ENCODE peak calls at places on chromosomes 12 and 14, in ten cellular contexts. K, B, S, Y, P, U, O, H, A and R are unnamed samples.

GRCh38 chr12:11739980-11740379 is 90.5 kb downstream of the ETV6 start:
- DNase-seq in Y (no peak), O (no peak), U (no peak), B (no peak), K (no peak), A (no peak), H (no peak), S (no peak), P (no peak), R (no peak)

GRCh38 chr12:98808243-98808895 is 163.3 kb downstream of the APAF1 start:
- DNase-seq in B (no peak), P (no peak), O (no peak), Y (no peak), H (no peak), S (no peak), A (no peak), K (no peak), U (no peak), R (no peak)

GRCh38 chr14:54366726-54367707 is 29.8 kb upstream of the CDKN3 start:
- DNase-seq in O (peak), A (no peak), K (peak), B (no peak), Y (no peak), S (no peak), U (peak), P (peak), H (peak), R (peak)

GRCh38 chr14:97219356-97220017 is 422.3 kb downstream of the VRK1 start:
- DNase-seq in P (no peak), B (no peak), Y (no peak), S (no peak), H (no peak), O (no peak), A (no peak), U (no peak), K (no peak), R (peak)

GRCh38 chr14:75825147-75825592 is 156.6 kb downstream of the TGFB3 start:
- DNase-seq in Y (no peak), S (no peak), P (no peak), B (no peak), U (no peak), O (peak), H (no peak), A (no peak), K (no peak), R (no peak)

GRCh38 chr12:89140141-89140540 is 212.2 kb downstream of the DUSP6 start:
- DNase-seq in S (no peak), O (no peak), U (no peak), Y (no peak), B (no peak), P (no peak), K (no peak), A (no peak), H (no peak), R (no peak)

GRCh38 chr14:99729991-99730875 is 46.1 kb downstream of the CYP46A1 start:
- DNase-seq in A (peak), U (peak), P (peak), S (peak), Y (peak), B (peak), K (peak), O (peak), H (peak), R (peak)

GRCh38 chr14:89911018-89911919 is 43.3 kb downstream of the EFCAB11 start:
- DNase-seq in A (no peak), B (no peak), Y (no peak), K (no peak), U (no peak), P (peak), O (peak), H (peak), S (no peak), R (no peak)

GRCh38 chr12:120222288-120222832 is 21.4 kb upstream of the RPLP0 start:
- DNase-seq in K (no peak), S (no peak), H (no peak), B (no peak), A (no peak), U (no peak), Y (no peak), O (no peak), P (no peak), R (no peak)

GRCh38 chr14:92670177-92670576 is 78.2 kb downstream of the LGMN start:
- DNase-seq in U (no peak), H (peak), A (no peak), P (no peak), B (peak), O (peak), K (no peak), Y (no peak), S (no peak), R (no peak)

GRCh38 chr14:45705954-45706353 is 453.0 kb upstream of the MIS18BP1 start:
- DNase-seq in B (no peak), P (no peak), A (no peak), K (no peak), H (no peak), U (no peak), S (no peak), Y (no peak), O (no peak), R (no peak)

GRCh38 chr12:120588371-120588770 is 7.2 kb upstream of the POP5 start:
- DNase-seq in B (no peak), K (no peak), Y (no peak), U (no peak), P (no peak), A (no peak), O (no peak), H (no peak), S (no peak), R (no peak)

GRCh38 chr14:59055439-59056045 is 132.9 kb upstream of the DAAM1 start:
- DNase-seq in B (no peak), K (no peak), P (peak), S (no peak), A (no peak), H (peak), U (no peak), Y (no peak), O (peak), R (peak)

GRCh38 chr12:47896633-47897032 is 8.2 kb downstream of the VDR start:
- DNase-seq in U (no peak), Y (no peak), P (no peak), O (no peak), A (no peak), K (no peak), S (no peak), B (no peak), H (no peak), R (no peak)

GRCh38 chr12:120813588-120814153 is 88.0 kb downstream of the ACADS start:
- DNase-seq in A (no peak), U (no peak), S (no peak), Y (no peak), P (no peak), O (no peak), B (no peak), H (no peak), K (no peak), R (no peak)

GRCh38 chr14:69672372-69672771 is 61.0 kb downstream of the SUSD6 start:
- DNase-seq in B (no peak), A (no peak), P (no peak), U (no peak), K (no peak), Y (no peak), S (no peak), H (no peak), O (no peak), R (no peak)

GRCh38 chr14:85529803-85530574 is at the start of gene FLRT2:
- DNase-seq in U (no peak), O (peak), A (peak), S (no peak), H (peak), P (peak), B (peak), Y (peak), K (peak), R (no peak)

GRCh38 chr12:103392722-103393121 is 103.0 kb downstream of the C12orf42 start:
- DNase-seq in S (peak), U (no peak), H (no peak), A (no peak), Y (no peak), B (no peak), K (no peak), O (no peak), P (no peak), R (no peak)

GRCh38 chr12:24069532-24070395 is 120.3 kb upstream of the SOX5 start:
- DNase-seq in H (no peak), O (peak), P (no peak), A (peak), B (peak), Y (no peak), S (no peak), K (no peak), U (peak), R (no peak)

GRCh38 chr12:101777978-101778377 is 38.7 kb upstream of the SYCP3 start:
- DNase-seq in A (no peak), K (no peak), U (no peak), B (no peak), O (no peak), S (no peak), P (no peak), H (no peak), Y (no peak), R (no peak)

GRCh38 chr12:39605996-39606395 is 13.6 kb downstream of the ABCD2 start:
- DNase-seq in U (no peak), S (no peak), O (no peak), B (no peak), A (no peak), H (peak), P (no peak), K (no peak), Y (no peak), R (no peak)

GRCh38 chr12:95484524-95484923 is 10.6 kb downstream of the METAP2 start:
- DNase-seq in B (no peak), O (peak), P (no peak), U (no peak), Y (no peak), K (no peak), S (no peak), H (peak), A (no peak), R (no peak)

GRCh38 chr14:63598821-63599220 is 42.9 kb downstream of the WDR89 start:
- DNase-seq in A (no peak), K (no peak), H (no peak), B (no peak), P (no peak), U (no peak), Y (no peak), S (no peak), O (no peak), R (no peak)

GRCh38 chr14:104979758-104980591 is 1.8 kb upstream of the AHNAK2 start:
- DNase-seq in H (no peak), K (peak), O (peak), Y (peak), B (peak), S (no peak), U (no peak), P (peak), A (no peak), R (no peak)

GRCh38 chr12:8890313-8891084 is 23.8 kb upstream of the PHC1 start:
- DNase-seq in Y (no peak), B (no peak), P (peak), A (peak), U (peak), H (peak), K (peak), O (peak), S (no peak), R (peak)

GRCh38 chr12:66942741-66943465 is 264.0 kb upstream of the GRIP1 start:
- DNase-seq in H (no peak), Y (no peak), U (no peak), P (no peak), B (no peak), K (no peak), O (no peak), S (no peak), A (no peak), R (no peak)
- TF ChIP-seq CTCF in H (no peak), Y (no peak), U (peak), P (no peak), B (no peak), K (no peak), O (no peak), S (no peak), A (peak), R (no peak)

GRCh38 chr14:102140027-102140749 is 491 bp downstream of the WDR20 start:
- DNase-seq in U (peak), K (no peak), H (peak), A (peak), P (peak), O (no peak), B (peak), Y (peak), S (peak), R (peak)

GRCh38 chr14:102138535-102138934 is 1.2 kb upstream of the WDR20 start:
- DNase-seq in Y (no peak), U (no peak), O (no peak), H (no peak), A (no peak), B (no peak), P (no peak), K (no peak), S (no peak), R (no peak)

GRCh38 chr14:102140750-102141145 is 1.1 kb downstream of the WDR20 start:
- DNase-seq in S (no peak), H (peak), O (peak), U (no peak), A (no peak), B (no peak), Y (no peak), K (no peak), P (no peak), R (no peak)

GRCh38 chr14:102138935-102139247 is 806 bp upstream of the WDR20 start:
- DNase-seq in B (no peak), S (no peak), U (no peak), K (no peak), O (no peak), P (no peak), A (no peak), H (no peak), Y (no peak), R (no peak)

DNA sequence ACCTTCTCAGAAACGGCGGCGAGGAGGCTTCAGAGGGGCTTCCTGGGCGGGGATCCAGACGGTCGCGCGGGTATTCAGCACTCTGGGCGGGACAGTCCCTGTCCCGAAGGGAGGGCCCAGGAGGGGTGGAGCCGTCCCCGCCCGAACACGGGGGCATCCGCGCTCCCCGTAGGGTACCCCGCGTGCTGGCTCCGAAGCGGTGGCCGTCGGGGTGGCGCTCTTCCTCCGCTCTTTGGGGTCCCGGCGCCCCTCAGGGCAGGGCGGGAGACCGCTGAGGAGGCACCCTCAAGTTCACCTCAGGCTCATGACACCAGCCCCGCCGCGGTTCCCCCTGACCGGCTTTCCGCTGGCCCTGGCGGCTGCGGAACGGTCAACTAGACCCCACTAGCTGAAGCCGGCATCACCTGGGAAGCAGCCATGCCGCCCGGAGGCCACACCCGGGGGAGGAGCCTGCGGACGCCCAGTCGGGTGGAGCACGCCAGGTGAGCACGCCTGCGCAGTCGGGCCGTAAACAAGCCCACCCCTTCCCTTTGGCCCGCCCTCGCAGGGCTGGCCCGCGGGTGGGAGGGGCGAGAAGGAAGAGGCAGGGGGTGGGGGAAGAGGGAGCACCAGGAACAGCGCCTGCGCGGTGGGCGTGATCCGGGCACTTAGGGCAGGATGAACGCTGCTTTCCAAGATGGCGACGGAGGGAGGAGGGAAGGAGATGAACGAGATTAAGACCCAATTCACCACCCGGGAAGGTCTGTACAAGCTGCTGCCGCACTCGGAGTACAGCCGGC is at the start of gene WDR20:
- DNase-seq in U (peak), Y (peak), H (peak), A (peak), O (peak), B (peak), S (peak), P (peak), K (peak), R (peak)
- TF ChIP-seq CTCF in U (peak), Y (no peak), H (no peak), A (no peak), O (no peak), B (no peak), S (peak), P (no peak), K (no peak), R (no peak)

DNA sequence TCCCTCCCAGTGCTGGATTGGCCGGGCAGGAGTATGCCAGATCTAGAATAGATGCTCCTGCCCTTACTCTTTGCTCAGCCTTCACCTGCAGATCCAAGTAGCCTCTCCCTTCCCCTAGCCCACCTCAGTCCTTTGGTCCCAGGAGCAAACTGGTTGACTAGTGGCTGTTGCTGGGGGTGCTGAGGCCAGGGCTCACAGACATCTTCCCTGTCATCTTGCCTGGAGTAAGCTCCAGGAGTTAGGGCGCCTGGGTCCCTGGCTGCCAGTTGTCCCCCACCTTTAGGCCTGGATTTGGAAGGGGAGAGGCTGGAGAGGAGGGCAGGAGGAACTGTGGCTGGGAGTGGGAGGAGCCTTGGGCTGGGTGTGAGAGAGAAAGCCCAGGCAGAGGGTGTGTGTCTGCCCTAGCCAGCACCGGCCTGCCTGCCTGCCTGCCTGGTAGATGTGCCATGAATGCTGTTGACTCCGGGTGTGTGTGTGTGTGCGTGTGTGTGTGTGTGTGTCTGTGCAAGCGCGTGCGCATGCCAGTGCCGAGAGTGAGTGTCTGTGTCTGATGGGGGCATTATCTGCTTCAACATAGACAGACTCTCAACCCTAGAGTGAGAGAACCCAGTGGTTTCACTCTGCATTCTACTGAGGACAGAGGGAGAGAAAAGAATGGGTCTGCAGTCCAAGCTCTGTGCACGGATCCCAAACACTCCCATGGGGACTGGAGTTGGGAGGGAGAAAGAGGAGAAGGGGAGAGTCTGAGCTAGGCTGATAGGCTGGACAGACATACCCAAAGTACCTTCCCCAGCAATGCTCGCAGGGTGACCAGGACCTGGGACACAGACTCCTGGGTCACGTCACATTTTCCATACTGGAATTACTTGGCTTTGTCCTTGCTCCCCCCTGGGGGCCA is 881 bp upstream of the RARG start:
- DNase-seq in U (no peak), K (no peak), B (peak), A (no peak), H (peak), Y (no peak), O (peak), P (peak), S (no peak), R (peak)
- TF ChIP-seq CTCF in U (no peak), K (no peak), B (no peak), A (no peak), H (no peak), Y (no peak), O (no peak), P (no peak), S (no peak), R (no peak)

GRCh38 chr14:38367922-38368321 is 112.0 kb upstream of the CLEC14A start:
- DNase-seq in Y (no peak), A (no peak), S (no peak), P (no peak), H (no peak), U (no peak), O (no peak), B (no peak), K (no peak), R (no peak)
- TF ChIP-seq CTCF in Y (no peak), A (no peak), S (no peak), P (no peak), H (no peak), U (no peak), O (no peak), B (no peak), K (no peak), R (no peak)

DNA sequence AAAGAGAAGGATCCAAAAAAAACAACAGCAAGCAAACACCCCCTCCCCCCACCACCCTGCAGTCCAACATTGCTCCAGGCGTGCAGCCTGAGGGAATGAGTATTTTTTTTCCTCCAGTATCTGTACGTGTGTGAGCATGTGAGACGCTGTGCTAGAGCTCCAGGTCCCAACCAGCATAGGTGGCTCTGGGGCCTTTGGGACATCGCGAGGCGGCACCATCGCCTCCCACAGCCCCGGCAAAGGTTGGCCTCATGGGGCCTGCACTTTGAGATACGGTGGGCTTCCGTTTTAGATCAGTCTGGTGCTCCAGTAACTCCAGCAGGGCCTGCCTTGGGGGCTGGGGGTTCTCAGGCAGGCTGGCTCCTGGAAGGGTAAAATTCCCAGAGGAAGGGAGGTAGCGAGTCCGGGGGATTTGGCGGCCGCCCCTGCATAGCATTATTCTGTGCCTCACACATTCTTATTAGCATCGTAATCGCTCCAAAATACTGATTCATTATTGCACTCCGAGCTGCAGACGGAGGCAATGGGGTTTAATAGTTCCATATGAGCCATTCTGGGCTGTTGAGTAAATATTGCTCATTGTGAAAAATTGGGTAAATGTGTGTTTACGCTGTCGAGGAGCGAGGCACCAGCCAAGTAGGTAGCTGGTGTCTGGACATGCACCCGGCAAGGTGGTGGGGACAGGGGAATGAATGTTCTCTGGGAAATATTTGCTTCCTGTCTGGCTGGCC is 143.1 kb upstream of the MYL2 start:
- DNase-seq in U (no peak), H (peak), Y (no peak), A (no peak), S (no peak), O (peak), K (no peak), B (no peak), P (no peak), R (no peak)
- TF ChIP-seq CTCF in U (no peak), H (no peak), Y (no peak), A (no peak), S (no peak), O (no peak), K (no peak), B (no peak), P (no peak), R (no peak)

GRCh38 chr12:86601550-86602308 is 345.5 kb upstream of the MGAT4C start:
- DNase-seq in Y (peak), A (no peak), U (no peak), K (no peak), S (no peak), P (no peak), O (no peak), B (peak), H (no peak), R (no peak)
- TF ChIP-seq CTCF in Y (no peak), A (no peak), U (no peak), K (no peak), S (no peak), P (no peak), O (no peak), B (no peak), H (no peak), R (no peak)

GRCh38 chr12:132596016-132596415 is 14.4 kb downstream of the LRCOL1 start:
- DNase-seq in O (peak), A (no peak), Y (no peak), U (no peak), H (peak), K (no peak), S (no peak), B (no peak), P (no peak), R (no peak)
- TF ChIP-seq CTCF in O (no peak), A (no peak), Y (no peak), U (no peak), H (no peak), K (no peak), S (no peak), B (no peak), P (no peak), R (no peak)